ENCODE peak calls at places on chromosomes 7 and 10, in nine cellular contexts. I is bronchial epithelial cell, K is pancreas, O is dorsolateral prefrontal cortex, A is heart left ventricle, G is astrocyte of the spinal cord, J is aorta, R is HCT116, T is BJ. P is an unnamed sample.

GRCh38 chr10:373516-374309 is 238.5 kb downstream of the ZMYND11 start:
- DNase-seq in I (peak), K (no peak), O (no peak), A (no peak), G (peak), J (peak), R (no peak), T (peak), P (peak)

GRCh38 chr7:125149151-125149550 is 219.5 kb upstream of the POT1 start:
- DNase-seq in I (no peak), K (no peak), O (no peak), A (no peak), G (peak), J (no peak), R (no peak), T (no peak), P (peak)

GRCh38 chr10:117884088-117884487 is 162.7 kb downstream of the RAB11FIP2 start:
- DNase-seq in I (no peak), K (no peak), O (no peak), A (no peak), G (no peak), J (no peak), R (no peak), T (no peak), P (no peak)

GRCh38 chr7:150404172-150404784 is 25.1 kb downstream of the ZNF775 start:
- DNase-seq in I (no peak), K (no peak), O (peak), A (no peak), G (no peak), J (no peak), R (no peak), T (no peak), P (no peak)

GRCh38 chr7:30559566-30559965 is 35.1 kb upstream of the GARS1 start:
- DNase-seq in I (peak), K (no peak), O (no peak), A (no peak), G (peak), J (no peak), R (no peak), T (peak), P (no peak)

GRCh38 chr10:28788767-28789166 is 111.4 kb downstream of the BAMBI start:
- DNase-seq in I (no peak), K (no peak), O (peak), A (no peak), G (no peak), J (no peak), R (no peak), T (no peak), P (no peak)

GRCh38 chr10:7035111-7035761 is 375.6 kb downstream of the SFMBT2 start:
- DNase-seq in I (no peak), K (no peak), O (no peak), A (no peak), G (no peak), J (no peak), R (no peak), T (no peak), P (no peak)

GRCh38 chr7:68547794-68548193 is 1050.5 kb upstream of the AUTS2 start:
- DNase-seq in I (no peak), K (no peak), O (no peak), A (no peak), G (no peak), J (no peak), R (no peak), T (no peak), P (no peak)

GRCh38 chr10:97975598-97975997 is 54.8 kb downstream of the CRTAC1 start:
- DNase-seq in I (no peak), K (no peak), O (no peak), A (no peak), G (no peak), J (no peak), R (no peak), T (no peak), P (no peak)

GRCh38 chr10:130127612-130128607 is 8.3 kb upstream of the GLRX3 start:
- DNase-seq in I (peak), K (peak), O (no peak), A (peak), G (peak), J (peak), R (no peak), T (peak), P (peak)

GRCh38 chr7:53437336-53437735 is 401.9 kb downstream of the POM121L12 start:
- DNase-seq in I (peak), K (no peak), O (no peak), A (no peak), G (no peak), J (no peak), R (no peak), T (no peak), P (no peak)

GRCh38 chr10:132482090-132482489 is 55.5 kb upstream of the INPP5A start:
- DNase-seq in I (peak), K (no peak), O (peak), A (no peak), G (peak), J (peak), R (no peak), T (peak), P (peak)

GRCh38 chr7:83807770-83808169 is 158.8 kb upstream of the SEMA3E start:
- DNase-seq in I (no peak), K (no peak), O (no peak), A (no peak), G (no peak), J (no peak), R (no peak), T (no peak), P (peak)

GRCh38 chr10:49679480-49679893 is at the start of gene C10orf53:
- DNase-seq in I (peak), K (peak), O (no peak), A (peak), G (peak), J (no peak), R (no peak), T (no peak), P (peak)
- H3K4me3 ChIP-seq in I (no peak), K (no peak), O (peak), A (peak), G (peak), J (no peak), R (no peak), T (peak), P (no peak)

GRCh38 chr7:18771834-18772566 is 276.5 kb downstream of the HDAC9 start:
- DNase-seq in I (peak), K (no peak), O (no peak), A (no peak), G (no peak), J (no peak), R (no peak), T (no peak), P (peak)

GRCh38 chr7:18770852-18771251 is 275.3 kb downstream of the HDAC9 start:
- DNase-seq in I (no peak), K (no peak), O (no peak), A (no peak), G (no peak), J (no peak), R (no peak), T (no peak), P (peak)

GRCh38 chr7:18768256-18768655 is 272.7 kb downstream of the HDAC9 start:
- DNase-seq in I (no peak), K (no peak), O (no peak), A (no peak), G (peak), J (no peak), R (no peak), T (no peak), P (no peak)

GRCh38 chr7:18772567-18772965 is 277.0 kb downstream of the HDAC9 start:
- DNase-seq in I (no peak), K (no peak), O (no peak), A (no peak), G (no peak), J (no peak), R (no peak), T (no peak), P (no peak)

GRCh38 chr7:18770154-18770807 is 274.7 kb downstream of the HDAC9 start:
- DNase-seq in I (peak), K (no peak), O (no peak), A (no peak), G (peak), J (no peak), R (no peak), T (peak), P (peak)
- H3K4me3 ChIP-seq in I (no peak), K (no peak), O (no peak), A (no peak), G (no peak), J (no peak), R (no peak), T (no peak), P (no peak)

DNA sequence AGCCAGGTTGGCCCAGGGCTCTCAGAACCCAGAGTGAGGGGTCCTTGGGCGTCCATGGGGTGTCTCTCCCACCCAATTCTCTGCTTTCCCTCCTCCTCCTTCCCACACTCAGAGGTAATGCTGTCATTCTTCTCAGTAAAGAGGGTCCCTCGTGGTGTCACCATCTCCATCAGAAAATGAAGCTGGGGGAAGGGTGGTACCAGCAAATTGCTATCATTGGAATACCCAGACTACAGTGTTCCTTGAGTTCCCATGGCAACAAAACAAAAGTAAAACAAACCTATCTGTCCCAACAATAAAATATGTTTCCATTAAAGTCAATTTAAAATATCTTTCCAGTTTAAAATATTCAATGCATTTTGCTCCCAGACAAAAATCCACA is 181.9 kb downstream of the ARID5B start:
- DNase-seq in I (peak), K (no peak), O (no peak), A (no peak), G (peak), J (no peak), R (no peak), T (no peak), P (peak)
- H3K4me3 ChIP-seq in I (no peak), K (no peak), O (no peak), A (no peak), G (no peak), J (no peak), R (no peak), T (no peak), P (no peak)

DNA sequence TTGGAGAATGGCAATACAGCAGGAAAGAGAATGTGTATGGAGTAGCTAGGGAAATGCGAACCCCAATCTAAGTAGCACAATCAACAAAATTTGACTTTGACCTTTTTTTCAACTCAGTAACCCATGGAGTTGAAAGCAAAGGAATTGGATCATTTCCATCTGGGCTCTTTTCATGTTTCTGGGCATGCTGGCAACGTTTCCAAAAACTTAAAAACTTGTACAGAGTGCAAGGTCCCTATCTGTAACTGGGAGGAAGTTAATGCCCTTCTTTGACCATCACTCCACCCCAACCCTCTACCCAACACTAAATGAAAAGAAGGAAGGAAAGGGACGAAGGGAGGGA is 1.3 kb upstream of the HIBADH start:
- DNase-seq in I (no peak), K (no peak), O (no peak), A (no peak), G (no peak), J (no peak), R (no peak), T (no peak), P (no peak)
- H3K4me3 ChIP-seq in I (no peak), K (no peak), O (no peak), A (no peak), G (no peak), J (no peak), R (peak), T (no peak), P (no peak)

GRCh38 chr10:133528845-133529575 is 1.8 kb downstream of the CYP2E1 start:
- DNase-seq in I (no peak), K (peak), O (no peak), A (no peak), G (no peak), J (no peak), R (no peak), T (no peak), P (no peak)

GRCh38 chr10:133526957-133527588 is at the start of gene CYP2E1:
- DNase-seq in I (no peak), K (no peak), O (no peak), A (no peak), G (no peak), J (no peak), R (no peak), T (no peak), P (no peak)

GRCh38 chr10:133527779-133528271 is 662 bp downstream of the CYP2E1 start:
- DNase-seq in I (peak), K (peak), O (no peak), A (no peak), G (no peak), J (no peak), R (no peak), T (no peak), P (no peak)

GRCh38 chr10:133529576-133529946 is 2.4 kb downstream of the CYP2E1 start:
- DNase-seq in I (no peak), K (no peak), O (no peak), A (no peak), G (no peak), J (no peak), R (no peak), T (no peak), P (no peak)

GRCh38 chr10:133528296-133528844 is 1.2 kb downstream of the CYP2E1 start:
- DNase-seq in I (no peak), K (peak), O (no peak), A (no peak), G (no peak), J (no peak), R (no peak), T (no peak), P (no peak)
- H3K4me3 ChIP-seq in I (peak), K (peak), O (peak), A (peak), G (no peak), J (no peak), R (no peak), T (peak), P (no peak)

GRCh38 chr10:112213098-112213823 is 29.7 kb upstream of the GPAM start:
- DNase-seq in I (no peak), K (no peak), O (no peak), A (no peak), G (no peak), J (no peak), R (no peak), T (no peak), P (no peak)

GRCh38 chr10:112208292-112208691 is 24.7 kb upstream of the GPAM start:
- DNase-seq in I (no peak), K (no peak), O (no peak), A (no peak), G (no peak), J (no peak), R (no peak), T (no peak), P (peak)

GRCh38 chr10:112210672-112211071 is 27.1 kb upstream of the GPAM start:
- DNase-seq in I (no peak), K (no peak), O (no peak), A (no peak), G (no peak), J (no peak), R (no peak), T (no peak), P (no peak)

GRCh38 chr10:112208981-112209380 is 25.4 kb upstream of the GPAM start:
- DNase-seq in I (no peak), K (no peak), O (no peak), A (no peak), G (no peak), J (no peak), R (no peak), T (no peak), P (peak)

DNA sequence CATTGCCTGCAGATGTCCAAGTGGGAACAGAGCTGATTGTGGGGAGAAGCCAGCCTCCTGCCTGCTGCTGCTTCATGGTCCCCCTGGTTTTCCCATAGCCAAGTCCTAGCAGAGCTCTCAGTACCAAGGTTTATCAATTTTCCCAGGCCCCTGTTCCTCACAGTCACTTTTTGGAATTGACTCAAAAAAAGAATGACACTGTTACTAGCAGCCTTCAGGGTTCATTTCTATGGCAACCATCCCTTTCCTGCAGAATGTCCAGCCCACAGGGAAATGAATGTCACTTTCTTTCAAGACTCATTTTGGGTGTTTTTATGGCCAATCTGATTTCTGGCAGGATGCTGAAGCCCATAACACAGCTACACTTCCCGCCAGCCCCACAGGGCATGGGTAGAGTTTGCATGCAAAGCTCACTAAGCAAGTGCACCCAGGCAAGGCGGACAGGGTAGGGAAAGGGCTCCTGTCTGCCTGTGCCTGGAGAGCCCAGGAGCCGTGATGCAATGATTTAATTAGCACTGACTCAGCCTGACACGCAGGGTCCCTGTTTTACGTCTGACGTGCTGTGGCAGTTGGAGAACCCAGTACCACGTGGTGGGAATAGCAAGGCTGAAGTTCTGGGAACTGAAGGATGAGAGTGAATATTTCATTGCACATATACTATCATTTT is 26.1 kb upstream of the GPAM start:
- DNase-seq in I (no peak), K (no peak), O (no peak), A (no peak), G (no peak), J (no peak), R (no peak), T (no peak), P (peak)
- H3K4me3 ChIP-seq in I (no peak), K (no peak), O (no peak), A (no peak), G (no peak), J (no peak), R (no peak), T (no peak), P (no peak)

DNA sequence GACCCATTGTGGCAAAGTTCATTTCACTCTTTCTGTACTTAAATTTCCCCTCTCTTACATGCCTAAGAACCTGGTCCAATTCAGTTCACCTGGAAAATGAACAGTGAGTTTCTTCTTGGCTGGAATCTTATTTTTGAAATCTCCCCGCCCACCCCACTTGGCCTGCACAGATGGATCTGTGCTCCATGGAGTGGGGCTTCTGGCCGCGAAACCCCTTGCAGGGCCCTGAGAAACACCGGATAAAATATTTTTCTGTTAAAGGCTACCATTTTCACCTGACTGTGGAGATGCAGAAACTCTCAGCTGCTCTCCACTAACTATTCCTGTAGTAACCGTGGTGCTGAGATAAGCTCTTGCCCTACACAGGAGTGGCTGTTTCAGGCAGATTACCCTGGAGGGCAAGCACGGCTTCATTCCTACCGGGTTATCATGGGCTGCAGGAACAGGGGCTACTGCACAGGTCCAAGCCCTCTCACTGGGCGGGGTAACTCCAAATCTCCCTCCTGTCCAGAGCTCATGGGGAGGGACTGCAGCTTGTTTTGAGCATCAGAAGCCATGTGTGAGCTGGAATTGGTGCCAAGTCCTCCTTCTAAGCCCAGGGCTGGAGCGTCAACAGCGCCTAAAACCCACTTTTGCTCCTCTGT is 118.9 kb downstream of the PRPF18 start:
- DNase-seq in I (no peak), K (no peak), O (no peak), A (peak), G (peak), J (no peak), R (no peak), T (no peak), P (peak)
- H3K4me3 ChIP-seq in I (no peak), K (peak), O (peak), A (peak), G (peak), J (no peak), R (no peak), T (no peak), P (peak)

GRCh38 chr7:44767134-44767911 is 18.7 kb downstream of the ZMIZ2 start:
- DNase-seq in I (no peak), K (peak), O (no peak), A (no peak), G (no peak), J (no peak), R (no peak), T (no peak), P (no peak)

GRCh38 chr7:44767912-44768662 is 19.4 kb downstream of the ZMIZ2 start:
- DNase-seq in I (no peak), K (peak), O (peak), A (peak), G (peak), J (peak), R (no peak), T (no peak), P (peak)

GRCh38 chr7:44771358-44771757 is 22.7 kb downstream of the ZMIZ2 start:
- DNase-seq in I (no peak), K (no peak), O (no peak), A (no peak), G (no peak), J (no peak), R (no peak), T (no peak), P (no peak)

GRCh38 chr7:44768663-44769361 is 20.2 kb downstream of the ZMIZ2 start:
- DNase-seq in I (no peak), K (peak), O (no peak), A (no peak), G (no peak), J (no peak), R (no peak), T (no peak), P (no peak)

GRCh38 chr7:44769381-44770209 is 20.9 kb downstream of the ZMIZ2 start:
- DNase-seq in I (peak), K (no peak), O (no peak), A (no peak), G (peak), J (no peak), R (no peak), T (peak), P (peak)
- H3K4me3 ChIP-seq in I (no peak), K (no peak), O (no peak), A (no peak), G (no peak), J (no peak), R (no peak), T (no peak), P (no peak)